ENCODE peak calls at places on chromosomes 7 and 10, in eight cellular contexts. One of them, this sample, is unnamed.

GRCh38 chr10:2351566-2351965 is 614.2 kb upstream of the ADARB2 start:
- DNase-seq in ascending aorta: no peak
- DNase-seq in glutamatergic neuron: no peak
- DNase-seq in fibroblast of lung: no peak
- DNase-seq in IMR-90: no peak
- DNase-seq in hepatocyte: no peak
- DNase-seq in endothelial cell: no peak
- DNase-seq in left ventricle myocardium inferior: no peak
- DNase-seq in this sample: no peak

GRCh38 chr7:66283003-66283920 is 78.1 kb downstream of the TPST1 start:
- DNase-seq in ascending aorta: no peak
- DNase-seq in glutamatergic neuron: no peak
- DNase-seq in fibroblast of lung: peak
- DNase-seq in IMR-90: peak
- DNase-seq in hepatocyte: no peak
- DNase-seq in endothelial cell: no peak
- DNase-seq in left ventricle myocardium inferior: no peak
- DNase-seq in this sample: peak

GRCh38 chr7:156224441-156225225 is 412.4 kb upstream of the SHH start:
- DNase-seq in ascending aorta: peak
- DNase-seq in glutamatergic neuron: no peak
- DNase-seq in fibroblast of lung: no peak
- DNase-seq in IMR-90: no peak
- DNase-seq in hepatocyte: no peak
- DNase-seq in endothelial cell: no peak
- DNase-seq in left ventricle myocardium inferior: no peak
- DNase-seq in this sample: no peak

GRCh38 chr7:98323597-98324322 is 42.3 kb downstream of the BRI3 start:
- DNase-seq in ascending aorta: no peak
- DNase-seq in glutamatergic neuron: no peak
- DNase-seq in fibroblast of lung: peak
- DNase-seq in IMR-90: peak
- DNase-seq in hepatocyte: no peak
- DNase-seq in endothelial cell: no peak
- DNase-seq in left ventricle myocardium inferior: no peak
- DNase-seq in this sample: no peak

GRCh38 chr10:77631241-77631640 is 6.4 kb downstream of the KCNMA1 start:
- DNase-seq in ascending aorta: peak
- DNase-seq in glutamatergic neuron: no peak
- DNase-seq in fibroblast of lung: no peak
- DNase-seq in IMR-90: no peak
- DNase-seq in hepatocyte: no peak
- DNase-seq in endothelial cell: no peak
- DNase-seq in left ventricle myocardium inferior: no peak
- DNase-seq in this sample: no peak

GRCh38 chr10:62681211-62681940 is 123.1 kb upstream of the ADO start:
- DNase-seq in ascending aorta: no peak
- DNase-seq in glutamatergic neuron: no peak
- DNase-seq in fibroblast of lung: no peak
- DNase-seq in IMR-90: no peak
- DNase-seq in hepatocyte: peak
- DNase-seq in endothelial cell: no peak
- DNase-seq in left ventricle myocardium inferior: no peak
- DNase-seq in this sample: no peak

GRCh38 chr10:11646450-11646849 is 35.0 kb upstream of the USP6NL start:
- DNase-seq in ascending aorta: no peak
- DNase-seq in glutamatergic neuron: no peak
- DNase-seq in fibroblast of lung: no peak
- DNase-seq in IMR-90: no peak
- DNase-seq in hepatocyte: no peak
- DNase-seq in endothelial cell: no peak
- DNase-seq in left ventricle myocardium inferior: no peak
- DNase-seq in this sample: no peak

GRCh38 chr10:24444337-24444736 is 235.4 kb downstream of the KIAA1217 start:
- DNase-seq in ascending aorta: no peak
- DNase-seq in glutamatergic neuron: no peak
- DNase-seq in fibroblast of lung: peak
- DNase-seq in IMR-90: peak
- DNase-seq in hepatocyte: no peak
- DNase-seq in endothelial cell: no peak
- DNase-seq in left ventricle myocardium inferior: no peak
- DNase-seq in this sample: peak

GRCh38 chr10:50919010-50919409 is 33.6 kb upstream of the A1CF start:
- DNase-seq in ascending aorta: no peak
- DNase-seq in glutamatergic neuron: no peak
- DNase-seq in fibroblast of lung: no peak
- DNase-seq in IMR-90: peak
- DNase-seq in hepatocyte: no peak
- DNase-seq in endothelial cell: no peak
- DNase-seq in left ventricle myocardium inferior: no peak
- DNase-seq in this sample: no peak

GRCh38 chr7:39306028-39306570 is 260.1 kb upstream of the YAE1 start:
- DNase-seq in ascending aorta: no peak
- DNase-seq in glutamatergic neuron: no peak
- DNase-seq in fibroblast of lung: no peak
- DNase-seq in IMR-90: no peak
- DNase-seq in hepatocyte: no peak
- DNase-seq in endothelial cell: no peak
- DNase-seq in left ventricle myocardium inferior: no peak
- DNase-seq in this sample: no peak

GRCh38 chr7:157753713-157754415 is 417.1 kb downstream of the DNAJB6 start:
- DNase-seq in ascending aorta: no peak
- DNase-seq in glutamatergic neuron: no peak
- DNase-seq in fibroblast of lung: no peak
- DNase-seq in IMR-90: no peak
- DNase-seq in hepatocyte: no peak
- DNase-seq in endothelial cell: no peak
- DNase-seq in left ventricle myocardium inferior: no peak
- DNase-seq in this sample: no peak

GRCh38 chr10:90318659-90319058 is 539.2 kb downstream of the HTR7 start:
- DNase-seq in ascending aorta: no peak
- DNase-seq in glutamatergic neuron: no peak
- DNase-seq in fibroblast of lung: no peak
- DNase-seq in IMR-90: no peak
- DNase-seq in hepatocyte: no peak
- DNase-seq in endothelial cell: no peak
- DNase-seq in left ventricle myocardium inferior: no peak
- DNase-seq in this sample: no peak

GRCh38 chr10:121243003-121243898 is 355.0 kb downstream of the FGFR2 start:
- DNase-seq in ascending aorta: no peak
- DNase-seq in glutamatergic neuron: no peak
- DNase-seq in fibroblast of lung: no peak
- DNase-seq in IMR-90: no peak
- DNase-seq in hepatocyte: no peak
- DNase-seq in endothelial cell: no peak
- DNase-seq in left ventricle myocardium inferior: no peak
- DNase-seq in this sample: no peak

GRCh38 chr10:61705022-61705675 is 42.4 kb downstream of the CABCOCO1 start:
- DNase-seq in ascending aorta: no peak
- DNase-seq in glutamatergic neuron: no peak
- DNase-seq in fibroblast of lung: no peak
- DNase-seq in IMR-90: no peak
- DNase-seq in hepatocyte: peak
- DNase-seq in endothelial cell: no peak
- DNase-seq in left ventricle myocardium inferior: no peak
- DNase-seq in this sample: no peak

GRCh38 chr10:36602374-36602773 is 523.0 kb upstream of the ANKRD30A start:
- DNase-seq in ascending aorta: no peak
- DNase-seq in glutamatergic neuron: no peak
- DNase-seq in fibroblast of lung: peak
- DNase-seq in IMR-90: peak
- DNase-seq in hepatocyte: no peak
- DNase-seq in endothelial cell: no peak
- DNase-seq in left ventricle myocardium inferior: no peak
- DNase-seq in this sample: no peak

GRCh38 chr10:119892188-119893065 is at the start of gene SEC23IP:
- DNase-seq in ascending aorta: peak
- DNase-seq in glutamatergic neuron: peak
- DNase-seq in fibroblast of lung: peak
- DNase-seq in IMR-90: peak
- DNase-seq in hepatocyte: peak
- DNase-seq in endothelial cell: peak
- DNase-seq in left ventricle myocardium inferior: peak
- DNase-seq in this sample: peak
- TF ChIP-seq CTCF in ascending aorta: no peak
- TF ChIP-seq CTCF in glutamatergic neuron: no peak
- TF ChIP-seq CTCF in fibroblast of lung: no peak
- TF ChIP-seq CTCF in IMR-90: no peak
- TF ChIP-seq CTCF in hepatocyte: no peak
- TF ChIP-seq CTCF in endothelial cell: no peak
- TF ChIP-seq CTCF in left ventricle myocardium inferior: peak
- TF ChIP-seq CTCF in this sample: no peak

DNA sequence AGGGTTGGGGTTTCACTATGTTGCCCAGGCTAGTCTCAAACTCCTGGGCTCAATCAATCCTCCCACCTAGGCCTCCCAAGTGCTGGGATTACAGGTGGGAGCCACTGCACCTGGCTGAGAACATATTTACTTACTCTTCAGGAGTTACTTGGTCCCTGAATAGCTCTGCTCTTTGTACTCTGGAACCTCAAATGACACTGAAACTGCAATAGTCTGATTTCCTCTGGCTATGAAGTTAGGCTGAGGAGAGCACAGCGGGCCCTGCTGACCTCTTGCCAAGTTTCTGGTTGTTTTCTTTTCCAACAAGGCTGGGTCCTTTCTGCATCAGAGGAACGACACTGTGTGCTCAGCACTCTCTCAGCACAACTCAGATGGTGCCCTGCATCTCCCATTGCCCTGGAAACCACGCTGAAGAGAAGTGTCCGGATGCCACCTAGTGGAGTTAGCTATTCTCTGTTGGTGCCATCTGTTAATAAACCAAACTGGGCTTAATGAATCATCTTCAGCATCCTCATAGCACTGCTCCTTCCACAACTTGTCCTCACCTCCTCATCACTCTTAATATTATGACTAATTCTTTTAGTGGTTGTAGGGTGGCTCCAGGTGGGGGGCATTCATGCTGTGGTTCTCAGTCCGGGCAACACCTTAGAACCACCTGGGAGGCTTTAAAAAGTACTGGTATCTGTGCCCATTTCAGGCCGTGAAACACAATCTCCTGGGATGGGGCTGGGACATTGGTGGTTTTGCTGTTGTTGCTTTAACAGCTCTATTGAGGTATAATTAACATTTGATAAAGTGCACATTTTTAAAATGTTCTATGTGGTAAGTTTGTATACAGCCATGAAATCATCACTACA is 8.2 kb upstream of the EFCAB10 start:
- DNase-seq in ascending aorta: no peak
- DNase-seq in glutamatergic neuron: no peak
- DNase-seq in fibroblast of lung: peak
- DNase-seq in IMR-90: peak
- DNase-seq in hepatocyte: peak
- DNase-seq in endothelial cell: peak
- DNase-seq in left ventricle myocardium inferior: peak
- DNase-seq in this sample: peak
- TF ChIP-seq CTCF in ascending aorta: no peak
- TF ChIP-seq CTCF in glutamatergic neuron: peak
- TF ChIP-seq CTCF in fibroblast of lung: peak
- TF ChIP-seq CTCF in IMR-90: peak
- TF ChIP-seq CTCF in hepatocyte: peak
- TF ChIP-seq CTCF in endothelial cell: peak
- TF ChIP-seq CTCF in left ventricle myocardium inferior: peak
- TF ChIP-seq CTCF in this sample: peak

GRCh38 chr10:101061814-101062230 is at the start of gene KAZALD1:
- DNase-seq in ascending aorta: no peak
- DNase-seq in glutamatergic neuron: no peak
- DNase-seq in fibroblast of lung: peak
- DNase-seq in IMR-90: no peak
- DNase-seq in hepatocyte: no peak
- DNase-seq in endothelial cell: no peak
- DNase-seq in left ventricle myocardium inferior: no peak
- DNase-seq in this sample: no peak

GRCh38 chr10:101063162-101063525 is 1.4 kb downstream of the KAZALD1 start:
- DNase-seq in ascending aorta: no peak
- DNase-seq in glutamatergic neuron: no peak
- DNase-seq in fibroblast of lung: no peak
- DNase-seq in IMR-90: no peak
- DNase-seq in hepatocyte: no peak
- DNase-seq in endothelial cell: peak
- DNase-seq in left ventricle myocardium inferior: no peak
- DNase-seq in this sample: no peak

GRCh38 chr10:101063548-101064414 is 2.0 kb downstream of the KAZALD1 start:
- DNase-seq in ascending aorta: no peak
- DNase-seq in glutamatergic neuron: no peak
- DNase-seq in fibroblast of lung: no peak
- DNase-seq in IMR-90: no peak
- DNase-seq in hepatocyte: no peak
- DNase-seq in endothelial cell: peak
- DNase-seq in left ventricle myocardium inferior: no peak
- DNase-seq in this sample: no peak

GRCh38 chr10:101060951-101061813 is 607 bp upstream of the KAZALD1 start:
- DNase-seq in ascending aorta: peak
- DNase-seq in glutamatergic neuron: peak
- DNase-seq in fibroblast of lung: peak
- DNase-seq in IMR-90: peak
- DNase-seq in hepatocyte: peak
- DNase-seq in endothelial cell: peak
- DNase-seq in left ventricle myocardium inferior: peak
- DNase-seq in this sample: peak

DNA sequence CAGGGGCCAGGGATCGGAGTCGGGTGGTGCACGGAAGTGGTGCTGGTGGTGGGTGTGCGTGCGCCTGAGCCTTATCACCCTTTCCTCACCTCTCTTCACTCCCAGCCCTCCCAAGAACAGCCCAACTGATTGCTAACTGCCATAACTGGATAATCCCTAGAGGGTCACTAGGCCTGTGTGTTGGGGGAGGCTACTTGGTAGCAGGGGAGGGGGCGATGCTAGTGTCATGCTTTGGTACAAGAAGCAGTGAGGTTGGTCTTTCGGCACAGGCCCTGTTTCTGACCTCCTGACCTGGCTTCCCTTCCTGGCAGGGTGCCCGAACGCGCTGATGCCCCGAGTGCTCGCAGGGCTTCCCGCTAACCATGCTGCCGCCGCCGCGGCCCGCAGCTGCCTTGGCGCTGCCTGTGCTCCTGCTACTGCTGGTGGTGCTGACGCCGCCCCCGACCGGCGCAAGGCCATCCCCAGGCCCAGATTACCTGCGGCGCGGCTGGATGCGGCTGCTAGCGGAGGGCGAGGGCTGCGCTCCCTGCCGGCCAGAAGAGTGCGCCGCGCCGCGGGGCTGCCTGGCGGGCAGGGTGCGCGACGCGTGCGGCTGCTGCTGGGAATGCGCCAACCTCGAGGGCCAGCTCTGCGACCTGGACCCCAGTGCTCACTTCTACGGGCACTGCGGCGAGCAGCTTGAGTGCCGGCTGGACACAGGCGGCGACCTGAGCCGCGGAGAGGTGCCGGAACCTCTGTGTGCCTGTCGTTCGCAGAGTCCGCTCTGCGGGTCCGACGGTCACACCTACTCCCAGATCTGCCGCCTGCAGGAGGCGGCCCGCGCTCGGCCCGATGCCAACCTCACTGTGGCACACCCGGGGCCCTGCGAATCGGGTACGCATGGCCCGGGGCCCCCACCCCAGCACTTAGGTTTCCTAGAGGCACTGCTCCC is 707 bp downstream of the KAZALD1 start:
- DNase-seq in ascending aorta: no peak
- DNase-seq in glutamatergic neuron: peak
- DNase-seq in fibroblast of lung: peak
- DNase-seq in IMR-90: peak
- DNase-seq in hepatocyte: peak
- DNase-seq in endothelial cell: peak
- DNase-seq in left ventricle myocardium inferior: peak
- DNase-seq in this sample: no peak
- TF ChIP-seq CTCF in ascending aorta: peak
- TF ChIP-seq CTCF in glutamatergic neuron: peak
- TF ChIP-seq CTCF in fibroblast of lung: peak
- TF ChIP-seq CTCF in IMR-90: peak
- TF ChIP-seq CTCF in hepatocyte: peak
- TF ChIP-seq CTCF in endothelial cell: peak
- TF ChIP-seq CTCF in left ventricle myocardium inferior: peak
- TF ChIP-seq CTCF in this sample: peak

GRCh38 chr10:70132098-70133029 is at the start of gene AIFM2:
- DNase-seq in ascending aorta: peak
- DNase-seq in glutamatergic neuron: peak
- DNase-seq in fibroblast of lung: peak
- DNase-seq in IMR-90: peak
- DNase-seq in hepatocyte: peak
- DNase-seq in endothelial cell: peak
- DNase-seq in left ventricle myocardium inferior: peak
- DNase-seq in this sample: peak
- TF ChIP-seq CTCF in ascending aorta: no peak
- TF ChIP-seq CTCF in glutamatergic neuron: no peak
- TF ChIP-seq CTCF in fibroblast of lung: no peak
- TF ChIP-seq CTCF in IMR-90: peak
- TF ChIP-seq CTCF in hepatocyte: peak
- TF ChIP-seq CTCF in endothelial cell: no peak
- TF ChIP-seq CTCF in left ventricle myocardium inferior: no peak
- TF ChIP-seq CTCF in this sample: peak

This sample was measured in HFFc6.